ENCODE peak calls at places on chromosome 19, in eight cellular contexts. One of them, this sample, is unnamed.

GRCh38 chr19:40754611-40755247 is 3.7 kb downstream of the SNRPA start:
- DNase-seq in activated CD4-positive, alpha-beta T cell treated with anti-CD3 and anti-CD28 coated beads, Interleukin-2, amount 50 U/mL, for 48 hours: peak
- DNase-seq in dorsolateral prefrontal cortex: no peak
- DNase-seq in NCI-H187 treated with DMSO at 0.1 percent for 48 hours: no peak
- DNase-seq in Ammon's horn: peak
- DNase-seq in A549: peak
- DNase-seq in activated T-helper 1 cell treated with Interleukin-2 at 50 U/mL for 16 hours: no peak
- DNase-seq in stimulated activated naive CD8-positive, alpha-beta T cell treated with anti-CD3 and anti-CD28 coated beads, Interleukin-15, Interleukin-2, amounts not matched to agents 100 U/mL and 50 U/mL, for 24 hours: peak
- DNase-seq in this sample: no peak

GRCh38 chr19:10654610-10655456 is 687 bp downstream of the ILF3 start:
- DNase-seq in A549: peak
- DNase-seq in dorsolateral prefrontal cortex: peak
- DNase-seq in activated CD4-positive, alpha-beta T cell treated with anti-CD3 and anti-CD28 coated beads, Interleukin-2, amount 50 U/mL, for 48 hours: peak
- DNase-seq in stimulated activated naive CD8-positive, alpha-beta T cell treated with anti-CD3 and anti-CD28 coated beads, Interleukin-15, Interleukin-2, amounts not matched to agents 100 U/mL and 50 U/mL, for 24 hours: peak
- DNase-seq in NCI-H187 treated with DMSO at 0.1 percent for 48 hours: no peak
- DNase-seq in activated T-helper 1 cell treated with Interleukin-2 at 50 U/mL for 16 hours: peak
- DNase-seq in Ammon's horn: no peak
- DNase-seq in this sample: peak

GRCh38 chr19:56933014-56933705 is 92.6 kb upstream of the PEG3 start:
- DNase-seq in dorsolateral prefrontal cortex: peak
- DNase-seq in activated T-helper 1 cell treated with Interleukin-2 at 50 U/mL for 16 hours: no peak
- DNase-seq in A549: no peak
- DNase-seq in stimulated activated naive CD8-positive, alpha-beta T cell treated with anti-CD3 and anti-CD28 coated beads, Interleukin-15, Interleukin-2, amounts not matched to agents 100 U/mL and 50 U/mL, for 24 hours: no peak
- DNase-seq in NCI-H187 treated with DMSO at 0.1 percent for 48 hours: no peak
- DNase-seq in Ammon's horn: peak
- DNase-seq in activated CD4-positive, alpha-beta T cell treated with anti-CD3 and anti-CD28 coated beads, Interleukin-2, amount 50 U/mL, for 48 hours: no peak
- DNase-seq in this sample: no peak

GRCh38 chr19:30467239-30467638 is 95.1 kb downstream of the ZNF536 start:
- DNase-seq in activated CD4-positive, alpha-beta T cell treated with anti-CD3 and anti-CD28 coated beads, Interleukin-2, amount 50 U/mL, for 48 hours: no peak
- DNase-seq in dorsolateral prefrontal cortex: no peak
- DNase-seq in Ammon's horn: no peak
- DNase-seq in activated T-helper 1 cell treated with Interleukin-2 at 50 U/mL for 16 hours: no peak
- DNase-seq in A549: no peak
- DNase-seq in stimulated activated naive CD8-positive, alpha-beta T cell treated with anti-CD3 and anti-CD28 coated beads, Interleukin-15, Interleukin-2, amounts not matched to agents 100 U/mL and 50 U/mL, for 24 hours: no peak
- DNase-seq in NCI-H187 treated with DMSO at 0.1 percent for 48 hours: no peak
- DNase-seq in this sample: no peak

GRCh38 chr19:51020988-51021651 is 1.6 kb upstream of the KLK10 start:
- DNase-seq in Ammon's horn: peak
- DNase-seq in dorsolateral prefrontal cortex: no peak
- DNase-seq in A549: peak
- DNase-seq in activated T-helper 1 cell treated with Interleukin-2 at 50 U/mL for 16 hours: no peak
- DNase-seq in stimulated activated naive CD8-positive, alpha-beta T cell treated with anti-CD3 and anti-CD28 coated beads, Interleukin-15, Interleukin-2, amounts not matched to agents 100 U/mL and 50 U/mL, for 24 hours: no peak
- DNase-seq in activated CD4-positive, alpha-beta T cell treated with anti-CD3 and anti-CD28 coated beads, Interleukin-2, amount 50 U/mL, for 48 hours: no peak
- DNase-seq in NCI-H187 treated with DMSO at 0.1 percent for 48 hours: peak
- DNase-seq in this sample: peak

GRCh38 chr19:30738047-30738446 is 365.9 kb downstream of the ZNF536 start:
- DNase-seq in A549: no peak
- DNase-seq in activated T-helper 1 cell treated with Interleukin-2 at 50 U/mL for 16 hours: no peak
- DNase-seq in stimulated activated naive CD8-positive, alpha-beta T cell treated with anti-CD3 and anti-CD28 coated beads, Interleukin-15, Interleukin-2, amounts not matched to agents 100 U/mL and 50 U/mL, for 24 hours: no peak
- DNase-seq in dorsolateral prefrontal cortex: no peak
- DNase-seq in Ammon's horn: no peak
- DNase-seq in NCI-H187 treated with DMSO at 0.1 percent for 48 hours: no peak
- DNase-seq in activated CD4-positive, alpha-beta T cell treated with anti-CD3 and anti-CD28 coated beads, Interleukin-2, amount 50 U/mL, for 48 hours: no peak
- DNase-seq in this sample: no peak

GRCh38 chr19:16342002-16342715 is 17.5 kb downstream of the KLF2 start:
- DNase-seq in A549: no peak
- DNase-seq in stimulated activated naive CD8-positive, alpha-beta T cell treated with anti-CD3 and anti-CD28 coated beads, Interleukin-15, Interleukin-2, amounts not matched to agents 100 U/mL and 50 U/mL, for 24 hours: peak
- DNase-seq in activated CD4-positive, alpha-beta T cell treated with anti-CD3 and anti-CD28 coated beads, Interleukin-2, amount 50 U/mL, for 48 hours: peak
- DNase-seq in activated T-helper 1 cell treated with Interleukin-2 at 50 U/mL for 16 hours: no peak
- DNase-seq in Ammon's horn: peak
- DNase-seq in dorsolateral prefrontal cortex: no peak
- DNase-seq in NCI-H187 treated with DMSO at 0.1 percent for 48 hours: no peak
- DNase-seq in this sample: peak

GRCh38 chr19:40716031-40716654 is 543 bp downstream of the COQ8B start:
- DNase-seq in dorsolateral prefrontal cortex: no peak
- DNase-seq in Ammon's horn: no peak
- DNase-seq in A549: peak
- DNase-seq in NCI-H187 treated with DMSO at 0.1 percent for 48 hours: no peak
- DNase-seq in activated CD4-positive, alpha-beta T cell treated with anti-CD3 and anti-CD28 coated beads, Interleukin-2, amount 50 U/mL, for 48 hours: peak
- DNase-seq in activated T-helper 1 cell treated with Interleukin-2 at 50 U/mL for 16 hours: peak
- DNase-seq in stimulated activated naive CD8-positive, alpha-beta T cell treated with anti-CD3 and anti-CD28 coated beads, Interleukin-15, Interleukin-2, amounts not matched to agents 100 U/mL and 50 U/mL, for 24 hours: peak
- DNase-seq in this sample: no peak

GRCh38 chr19:3556978-3557460 is 367 bp downstream of the MFSD12 start:
- DNase-seq in stimulated activated naive CD8-positive, alpha-beta T cell treated with anti-CD3 and anti-CD28 coated beads, Interleukin-15, Interleukin-2, amounts not matched to agents 100 U/mL and 50 U/mL, for 24 hours: peak
- DNase-seq in dorsolateral prefrontal cortex: no peak
- DNase-seq in NCI-H187 treated with DMSO at 0.1 percent for 48 hours: no peak
- DNase-seq in A549: no peak
- DNase-seq in activated CD4-positive, alpha-beta T cell treated with anti-CD3 and anti-CD28 coated beads, Interleukin-2, amount 50 U/mL, for 48 hours: peak
- DNase-seq in activated T-helper 1 cell treated with Interleukin-2 at 50 U/mL for 16 hours: peak
- DNase-seq in Ammon's horn: no peak
- DNase-seq in this sample: no peak

GRCh38 chr19:13429563-13429962 is 76.7 kb downstream of the CACNA1A start:
- DNase-seq in stimulated activated naive CD8-positive, alpha-beta T cell treated with anti-CD3 and anti-CD28 coated beads, Interleukin-15, Interleukin-2, amounts not matched to agents 100 U/mL and 50 U/mL, for 24 hours: no peak
- DNase-seq in NCI-H187 treated with DMSO at 0.1 percent for 48 hours: no peak
- DNase-seq in A549: no peak
- DNase-seq in Ammon's horn: no peak
- DNase-seq in activated T-helper 1 cell treated with Interleukin-2 at 50 U/mL for 16 hours: no peak
- DNase-seq in dorsolateral prefrontal cortex: no peak
- DNase-seq in activated CD4-positive, alpha-beta T cell treated with anti-CD3 and anti-CD28 coated beads, Interleukin-2, amount 50 U/mL, for 48 hours: no peak
- DNase-seq in this sample: no peak

GRCh38 chr19:11422163-11423068 is 3.3 kb upstream of the RGL3 start:
- DNase-seq in NCI-H187 treated with DMSO at 0.1 percent for 48 hours: no peak
- DNase-seq in activated T-helper 1 cell treated with Interleukin-2 at 50 U/mL for 16 hours: peak
- DNase-seq in dorsolateral prefrontal cortex: peak
- DNase-seq in activated CD4-positive, alpha-beta T cell treated with anti-CD3 and anti-CD28 coated beads, Interleukin-2, amount 50 U/mL, for 48 hours: peak
- DNase-seq in stimulated activated naive CD8-positive, alpha-beta T cell treated with anti-CD3 and anti-CD28 coated beads, Interleukin-15, Interleukin-2, amounts not matched to agents 100 U/mL and 50 U/mL, for 24 hours: peak
- DNase-seq in A549: peak
- DNase-seq in Ammon's horn: peak
- DNase-seq in this sample: no peak

GRCh38 chr19:49019242-49019932 is 2.5 kb upstream of the LHB start:
- DNase-seq in activated CD4-positive, alpha-beta T cell treated with anti-CD3 and anti-CD28 coated beads, Interleukin-2, amount 50 U/mL, for 48 hours: peak
- DNase-seq in stimulated activated naive CD8-positive, alpha-beta T cell treated with anti-CD3 and anti-CD28 coated beads, Interleukin-15, Interleukin-2, amounts not matched to agents 100 U/mL and 50 U/mL, for 24 hours: peak
- DNase-seq in A549: peak
- DNase-seq in NCI-H187 treated with DMSO at 0.1 percent for 48 hours: peak
- DNase-seq in Ammon's horn: no peak
- DNase-seq in dorsolateral prefrontal cortex: no peak
- DNase-seq in activated T-helper 1 cell treated with Interleukin-2 at 50 U/mL for 16 hours: peak
- DNase-seq in this sample: peak

GRCh38 chr19:47512183-47512947 is 2.5 kb downstream of the NAPA start:
- DNase-seq in dorsolateral prefrontal cortex: no peak
- DNase-seq in activated T-helper 1 cell treated with Interleukin-2 at 50 U/mL for 16 hours: no peak
- DNase-seq in A549: peak
- DNase-seq in stimulated activated naive CD8-positive, alpha-beta T cell treated with anti-CD3 and anti-CD28 coated beads, Interleukin-15, Interleukin-2, amounts not matched to agents 100 U/mL and 50 U/mL, for 24 hours: no peak
- DNase-seq in activated CD4-positive, alpha-beta T cell treated with anti-CD3 and anti-CD28 coated beads, Interleukin-2, amount 50 U/mL, for 48 hours: no peak
- DNase-seq in NCI-H187 treated with DMSO at 0.1 percent for 48 hours: no peak
- DNase-seq in Ammon's horn: no peak
- DNase-seq in this sample: no peak

GRCh38 chr19:13718733-13719132 is 45.6 kb upstream of the MRI1 start:
- DNase-seq in activated CD4-positive, alpha-beta T cell treated with anti-CD3 and anti-CD28 coated beads, Interleukin-2, amount 50 U/mL, for 48 hours: no peak
- DNase-seq in A549: peak
- DNase-seq in NCI-H187 treated with DMSO at 0.1 percent for 48 hours: peak
- DNase-seq in activated T-helper 1 cell treated with Interleukin-2 at 50 U/mL for 16 hours: no peak
- DNase-seq in dorsolateral prefrontal cortex: peak
- DNase-seq in Ammon's horn: peak
- DNase-seq in stimulated activated naive CD8-positive, alpha-beta T cell treated with anti-CD3 and anti-CD28 coated beads, Interleukin-15, Interleukin-2, amounts not matched to agents 100 U/mL and 50 U/mL, for 24 hours: no peak
- DNase-seq in this sample: peak

GRCh38 chr19:10872551-10873107 is 1.3 kb downstream of the CARM1 start:
- DNase-seq in NCI-H187 treated with DMSO at 0.1 percent for 48 hours: no peak
- DNase-seq in Ammon's horn: no peak
- DNase-seq in dorsolateral prefrontal cortex: no peak
- DNase-seq in A549: no peak
- DNase-seq in activated T-helper 1 cell treated with Interleukin-2 at 50 U/mL for 16 hours: no peak
- DNase-seq in stimulated activated naive CD8-positive, alpha-beta T cell treated with anti-CD3 and anti-CD28 coated beads, Interleukin-15, Interleukin-2, amounts not matched to agents 100 U/mL and 50 U/mL, for 24 hours: no peak
- DNase-seq in activated CD4-positive, alpha-beta T cell treated with anti-CD3 and anti-CD28 coated beads, Interleukin-2, amount 50 U/mL, for 48 hours: peak
- DNase-seq in this sample: no peak

GRCh38 chr19:49855676-49856573 is 5.0 kb downstream of the PTOV1 start:
- DNase-seq in activated CD4-positive, alpha-beta T cell treated with anti-CD3 and anti-CD28 coated beads, Interleukin-2, amount 50 U/mL, for 48 hours: no peak
- DNase-seq in Ammon's horn: no peak
- DNase-seq in stimulated activated naive CD8-positive, alpha-beta T cell treated with anti-CD3 and anti-CD28 coated beads, Interleukin-15, Interleukin-2, amounts not matched to agents 100 U/mL and 50 U/mL, for 24 hours: no peak
- DNase-seq in NCI-H187 treated with DMSO at 0.1 percent for 48 hours: no peak
- DNase-seq in activated T-helper 1 cell treated with Interleukin-2 at 50 U/mL for 16 hours: no peak
- DNase-seq in dorsolateral prefrontal cortex: no peak
- DNase-seq in A549: no peak
- DNase-seq in this sample: no peak

GRCh38 chr19:51799998-51800848 is 5.3 kb downstream of the FPR3 start:
- DNase-seq in NCI-H187 treated with DMSO at 0.1 percent for 48 hours: no peak
- DNase-seq in activated CD4-positive, alpha-beta T cell treated with anti-CD3 and anti-CD28 coated beads, Interleukin-2, amount 50 U/mL, for 48 hours: no peak
- DNase-seq in Ammon's horn: no peak
- DNase-seq in stimulated activated naive CD8-positive, alpha-beta T cell treated with anti-CD3 and anti-CD28 coated beads, Interleukin-15, Interleukin-2, amounts not matched to agents 100 U/mL and 50 U/mL, for 24 hours: no peak
- DNase-seq in dorsolateral prefrontal cortex: no peak
- DNase-seq in activated T-helper 1 cell treated with Interleukin-2 at 50 U/mL for 16 hours: no peak
- DNase-seq in A549: no peak
- DNase-seq in this sample: no peak

GRCh38 chr19:46753420-46754155 is 7.3 kb upstream of the STRN4 start:
- DNase-seq in stimulated activated naive CD8-positive, alpha-beta T cell treated with anti-CD3 and anti-CD28 coated beads, Interleukin-15, Interleukin-2, amounts not matched to agents 100 U/mL and 50 U/mL, for 24 hours: peak
- DNase-seq in activated T-helper 1 cell treated with Interleukin-2 at 50 U/mL for 16 hours: peak
- DNase-seq in NCI-H187 treated with DMSO at 0.1 percent for 48 hours: no peak
- DNase-seq in A549: peak
- DNase-seq in dorsolateral prefrontal cortex: no peak
- DNase-seq in activated CD4-positive, alpha-beta T cell treated with anti-CD3 and anti-CD28 coated beads, Interleukin-2, amount 50 U/mL, for 48 hours: peak
- DNase-seq in Ammon's horn: peak
- DNase-seq in this sample: peak

GRCh38 chr19:1767464-1767933 is 14.2 kb downstream of the ONECUT3 start:
- DNase-seq in stimulated activated naive CD8-positive, alpha-beta T cell treated with anti-CD3 and anti-CD28 coated beads, Interleukin-15, Interleukin-2, amounts not matched to agents 100 U/mL and 50 U/mL, for 24 hours: peak
- DNase-seq in Ammon's horn: peak
- DNase-seq in NCI-H187 treated with DMSO at 0.1 percent for 48 hours: no peak
- DNase-seq in activated CD4-positive, alpha-beta T cell treated with anti-CD3 and anti-CD28 coated beads, Interleukin-2, amount 50 U/mL, for 48 hours: peak
- DNase-seq in dorsolateral prefrontal cortex: peak
- DNase-seq in activated T-helper 1 cell treated with Interleukin-2 at 50 U/mL for 16 hours: peak
- DNase-seq in A549: no peak
- DNase-seq in this sample: peak

GRCh38 chr19:18851673-18852325 is 20.0 kb downstream of the UPF1 start:
- DNase-seq in Ammon's horn: no peak
- DNase-seq in dorsolateral prefrontal cortex: no peak
- DNase-seq in stimulated activated naive CD8-positive, alpha-beta T cell treated with anti-CD3 and anti-CD28 coated beads, Interleukin-15, Interleukin-2, amounts not matched to agents 100 U/mL and 50 U/mL, for 24 hours: no peak
- DNase-seq in NCI-H187 treated with DMSO at 0.1 percent for 48 hours: no peak
- DNase-seq in activated T-helper 1 cell treated with Interleukin-2 at 50 U/mL for 16 hours: no peak
- DNase-seq in A549: no peak
- DNase-seq in activated CD4-positive, alpha-beta T cell treated with anti-CD3 and anti-CD28 coated beads, Interleukin-2, amount 50 U/mL, for 48 hours: no peak
- DNase-seq in this sample: no peak

GRCh38 chr19:5001547-5002131 is 32.7 kb downstream of the KDM4B start:
- DNase-seq in activated T-helper 1 cell treated with Interleukin-2 at 50 U/mL for 16 hours: no peak
- DNase-seq in A549: peak
- DNase-seq in dorsolateral prefrontal cortex: no peak
- DNase-seq in Ammon's horn: peak
- DNase-seq in NCI-H187 treated with DMSO at 0.1 percent for 48 hours: no peak
- DNase-seq in activated CD4-positive, alpha-beta T cell treated with anti-CD3 and anti-CD28 coated beads, Interleukin-2, amount 50 U/mL, for 48 hours: peak
- DNase-seq in stimulated activated naive CD8-positive, alpha-beta T cell treated with anti-CD3 and anti-CD28 coated beads, Interleukin-15, Interleukin-2, amounts not matched to agents 100 U/mL and 50 U/mL, for 24 hours: peak
- DNase-seq in this sample: peak

GRCh38 chr19:16541526-16542044 is 652 bp downstream of the CHERP start:
- DNase-seq in dorsolateral prefrontal cortex: no peak
- DNase-seq in NCI-H187 treated with DMSO at 0.1 percent for 48 hours: no peak
- DNase-seq in stimulated activated naive CD8-positive, alpha-beta T cell treated with anti-CD3 and anti-CD28 coated beads, Interleukin-15, Interleukin-2, amounts not matched to agents 100 U/mL and 50 U/mL, for 24 hours: peak
- DNase-seq in Ammon's horn: no peak
- DNase-seq in activated T-helper 1 cell treated with Interleukin-2 at 50 U/mL for 16 hours: no peak
- DNase-seq in A549: no peak
- DNase-seq in activated CD4-positive, alpha-beta T cell treated with anti-CD3 and anti-CD28 coated beads, Interleukin-2, amount 50 U/mL, for 48 hours: no peak
- DNase-seq in this sample: no peak

GRCh38 chr19:34733266-34733825 is 697 bp upstream of the ZNF181 start:
- DNase-seq in activated T-helper 1 cell treated with Interleukin-2 at 50 U/mL for 16 hours: peak
- DNase-seq in dorsolateral prefrontal cortex: no peak
- DNase-seq in NCI-H187 treated with DMSO at 0.1 percent for 48 hours: no peak
- DNase-seq in Ammon's horn: no peak
- DNase-seq in activated CD4-positive, alpha-beta T cell treated with anti-CD3 and anti-CD28 coated beads, Interleukin-2, amount 50 U/mL, for 48 hours: no peak
- DNase-seq in stimulated activated naive CD8-positive, alpha-beta T cell treated with anti-CD3 and anti-CD28 coated beads, Interleukin-15, Interleukin-2, amounts not matched to agents 100 U/mL and 50 U/mL, for 24 hours: peak
- DNase-seq in A549: no peak
- DNase-seq in this sample: no peak

GRCh38 chr19:34881982-34882381 is 44.7 kb upstream of the ZNF30 start:
- DNase-seq in activated T-helper 1 cell treated with Interleukin-2 at 50 U/mL for 16 hours: no peak
- DNase-seq in dorsolateral prefrontal cortex: no peak
- DNase-seq in stimulated activated naive CD8-positive, alpha-beta T cell treated with anti-CD3 and anti-CD28 coated beads, Interleukin-15, Interleukin-2, amounts not matched to agents 100 U/mL and 50 U/mL, for 24 hours: no peak
- DNase-seq in activated CD4-positive, alpha-beta T cell treated with anti-CD3 and anti-CD28 coated beads, Interleukin-2, amount 50 U/mL, for 48 hours: no peak
- DNase-seq in NCI-H187 treated with DMSO at 0.1 percent for 48 hours: no peak
- DNase-seq in A549: no peak
- DNase-seq in Ammon's horn: no peak
- DNase-seq in this sample: no peak